ENCODE peak calls at places on chromosomes 5 and 9, in seven cellular contexts. E is tibial nerve, A is sigmoid colon, D is suprapubic skin, K is A549, S is Peyer's patch, F is body of pancreas. G is an unnamed sample.

GRCh38 chr9:90034071-90034470 is 429.3 kb downstream of the GADD45G start:
- DNase-seq in S (no peak), E (no peak), D (no peak), K (no peak), F (no peak), A (no peak), G (no peak)

GRCh38 chr9:14277202-14277601 is 36.7 kb downstream of the NFIB start:
- DNase-seq in F (peak), K (no peak), S (no peak), A (no peak), E (no peak), D (no peak), G (no peak)

GRCh38 chr9:135256568-135257354 is 169.3 kb downstream of the OLFM1 start:
- DNase-seq in F (no peak), K (no peak), A (peak), S (no peak), E (no peak), D (no peak), G (no peak)

GRCh38 chr5:103425686-103426454 is 136.7 kb downstream of the NUDT12 start:
- DNase-seq in F (no peak), A (no peak), D (no peak), E (no peak), S (no peak), K (no peak), G (no peak)

GRCh38 chr5:132765311-132766019 is 11.6 kb downstream of the SEPTIN8 start:
- DNase-seq in E (no peak), F (no peak), S (peak), A (no peak), K (no peak), D (no peak), G (no peak)

GRCh38 chr9:12426198-12426864 is 266.9 kb upstream of the TYRP1 start:
- DNase-seq in D (no peak), F (no peak), E (no peak), A (no peak), S (no peak), K (no peak), G (no peak)

GRCh38 chr9:120394058-120394669 is 185.8 kb downstream of the CDK5RAP2 start:
- DNase-seq in D (no peak), E (no peak), A (peak), S (no peak), K (no peak), F (no peak), G (no peak)

GRCh38 chr9:87206064-87206661 is 258.9 kb upstream of the GAS1 start:
- DNase-seq in S (no peak), E (no peak), A (no peak), F (no peak), D (no peak), K (no peak), G (no peak)

GRCh38 chr9:928363-929042 is 48.0 kb upstream of the DMRT3 start:
- DNase-seq in K (peak), F (peak), D (no peak), A (no peak), E (no peak), S (no peak), G (no peak)
- TF ChIP-seq CTCF in K (peak), F (peak), D (peak), A (no peak), E (peak), S (peak), G (no peak)

GRCh38 chr5:179733764-179734126 is 1.1 kb downstream of the MAML1 start:
- DNase-seq in D (no peak), E (no peak), A (no peak), F (no peak), S (no peak), K (no peak), G (no peak)

GRCh38 chr5:179732918-179733763 is 519 bp downstream of the MAML1 start:
- DNase-seq in E (no peak), K (peak), D (no peak), A (peak), S (peak), F (peak), G (peak)

GRCh38 chr5:179731791-179732411 is 721 bp upstream of the MAML1 start:
- DNase-seq in A (peak), D (peak), E (no peak), K (no peak), F (peak), S (peak), G (no peak)

GRCh38 chr5:179730852-179731251 is 1.8 kb upstream of the MAML1 start:
- DNase-seq in K (no peak), D (no peak), E (no peak), S (no peak), F (no peak), A (no peak), G (no peak)

GRCh38 chr5:179732412-179732917 is at the start of gene MAML1:
- DNase-seq in E (peak), D (peak), F (peak), S (peak), A (peak), K (peak), G (peak)
- TF ChIP-seq POLR2A in E (peak), D (no peak), F (peak), S (no peak), A (peak), K (peak), G (no peak)

GRCh38 chr9:96025995-96026572 is 150.6 kb downstream of the ERCC6L2 start:
- DNase-seq in A (no peak), E (no peak), K (no peak), S (no peak), F (no peak), D (no peak), G (no peak)
- TF ChIP-seq CTCF in A (no peak), E (no peak), K (no peak), S (no peak), F (no peak), D (no peak), G (no peak)

DNA sequence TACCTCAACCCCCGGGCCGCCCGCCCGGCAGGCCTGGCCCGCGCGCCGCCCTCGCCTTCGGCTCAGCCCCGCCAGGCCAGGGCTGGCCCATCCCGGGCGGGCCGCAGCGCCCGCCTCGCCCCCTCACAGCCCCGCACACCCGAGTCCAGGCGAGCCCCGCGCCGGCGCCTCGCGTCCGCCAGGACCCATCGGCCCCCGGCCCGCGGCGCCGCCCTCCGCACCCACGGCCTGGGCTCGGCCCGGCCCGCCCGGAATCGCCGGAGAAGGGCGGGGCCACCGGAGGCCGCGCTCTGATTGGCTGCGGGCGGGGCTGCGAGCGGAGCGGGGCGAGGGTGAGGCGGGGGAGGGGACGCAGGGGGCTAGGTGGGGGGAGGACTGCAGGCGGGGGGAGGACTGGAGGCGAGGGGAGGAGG is 304 bp upstream of the UBTD2 start:
- DNase-seq in F (peak), A (peak), K (peak), E (peak), S (peak), D (peak), G (peak)
- TF ChIP-seq POLR2A in F (no peak), A (no peak), K (peak), E (peak), S (peak), D (peak), G (no peak)

DNA sequence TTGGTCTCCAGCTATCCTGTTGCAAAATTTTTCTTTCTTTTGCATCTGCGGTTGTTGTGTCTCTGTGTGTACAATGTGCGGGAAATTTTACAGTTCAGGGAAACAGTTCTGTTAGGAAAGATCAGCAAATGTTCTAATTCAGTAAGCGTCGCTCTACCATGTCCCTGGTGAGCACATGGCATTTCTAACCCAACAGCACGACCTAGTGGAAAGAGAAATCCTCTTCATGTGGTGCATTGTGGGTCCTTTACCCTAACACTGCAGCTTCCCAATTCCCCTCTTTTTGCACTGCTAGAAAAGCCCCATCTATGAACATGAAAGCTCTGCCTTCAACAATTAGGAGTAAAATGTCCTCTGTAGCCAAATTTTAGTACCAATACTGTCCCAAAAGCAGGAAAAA is 974.2 kb upstream of the CDH9 start:
- DNase-seq in D (no peak), K (no peak), E (no peak), A (no peak), S (no peak), F (no peak), G (no peak)
- TF ChIP-seq CTCF in D (no peak), K (no peak), E (no peak), A (no peak), S (no peak), F (no peak), G (no peak)

GRCh38 chr5:152290181-152290580 is 114.9 kb downstream of the NMUR2 start:
- DNase-seq in S (no peak), A (no peak), E (no peak), D (no peak), K (no peak), F (no peak), G (no peak)
- TF ChIP-seq POLR2A in S (no peak), A (no peak), E (no peak), D (no peak), K (no peak), F (no peak), G (no peak)

GRCh38 chr9:8703904-8704303 is 904.3 kb upstream of the DMAC1 start:
- DNase-seq in D (no peak), E (no peak), S (no peak), K (no peak), F (no peak), A (no peak), G (no peak)

GRCh38 chr9:8706546-8706945 is 907.0 kb upstream of the DMAC1 start:
- DNase-seq in D (no peak), E (no peak), S (no peak), K (no peak), A (no peak), F (no peak), G (no peak)

GRCh38 chr9:8706998-8707397 is 907.4 kb upstream of the DMAC1 start:
- DNase-seq in S (no peak), F (no peak), D (no peak), E (no peak), K (no peak), A (no peak), G (no peak)
- TF ChIP-seq CTCF in S (no peak), F (no peak), D (no peak), E (no peak), K (no peak), A (no peak), G (no peak)